ENCODE peak calls at places on chromosomes 4 and X, in five cellular contexts. One of them, this sample, is unnamed.

GRCh38 chrX:138794285-138794684 is 82.8 kb upstream of the FGF13 start:
- DNase-seq in HCT116: no peak
- DNase-seq in OCI-LY7: no peak
- DNase-seq in GM23248: peak
- DNase-seq in PC-3: peak
- DNase-seq in this sample: no peak

GRCh38 chrX:51569561-51569960 is 49.2 kb downstream of the CENPVL3 start:
- DNase-seq in OCI-LY7: no peak
- DNase-seq in HCT116: no peak
- DNase-seq in PC-3: peak
- DNase-seq in GM23248: peak
- DNase-seq in this sample: no peak

GRCh38 chr4:105683038-105683437 is 25.5 kb downstream of the INTS12 start:
- DNase-seq in GM23248: no peak
- DNase-seq in OCI-LY7: no peak
- DNase-seq in PC-3: peak
- DNase-seq in HCT116: no peak
- DNase-seq in this sample: no peak

GRCh38 chrX:134542485-134542884 is 82.5 kb downstream of the HPRT1 start:
- DNase-seq in OCI-LY7: peak
- DNase-seq in PC-3: peak
- DNase-seq in HCT116: no peak
- DNase-seq in GM23248: peak
- DNase-seq in this sample: peak

GRCh38 chr4:149493492-149493891 is 322.2 kb downstream of the IQCM start:
- DNase-seq in OCI-LY7: no peak
- DNase-seq in PC-3: no peak
- DNase-seq in HCT116: no peak
- DNase-seq in GM23248: peak
- DNase-seq in this sample: peak

GRCh38 chr4:158768577-158769174 is at the start of gene FNIP2:
- DNase-seq in PC-3: peak
- DNase-seq in GM23248: peak
- DNase-seq in HCT116: peak
- DNase-seq in OCI-LY7: peak
- DNase-seq in this sample: peak

GRCh38 chrX:76850851-76851250 is 423.3 kb downstream of the MAGEE1 start:
- DNase-seq in GM23248: peak
- DNase-seq in HCT116: no peak
- DNase-seq in PC-3: peak
- DNase-seq in OCI-LY7: peak
- DNase-seq in this sample: no peak

GRCh38 chr4:139171878-139172691 is 4.9 kb downstream of the ELF2 start:
- DNase-seq in GM23248: peak
- DNase-seq in PC-3: peak
- DNase-seq in HCT116: no peak
- DNase-seq in OCI-LY7: no peak
- DNase-seq in this sample: no peak

GRCh38 chr4:99946346-99947189 is at the start of gene DNAJB14:
- DNase-seq in GM23248: peak
- DNase-seq in PC-3: peak
- DNase-seq in HCT116: peak
- DNase-seq in OCI-LY7: peak
- DNase-seq in this sample: peak

DNA sequence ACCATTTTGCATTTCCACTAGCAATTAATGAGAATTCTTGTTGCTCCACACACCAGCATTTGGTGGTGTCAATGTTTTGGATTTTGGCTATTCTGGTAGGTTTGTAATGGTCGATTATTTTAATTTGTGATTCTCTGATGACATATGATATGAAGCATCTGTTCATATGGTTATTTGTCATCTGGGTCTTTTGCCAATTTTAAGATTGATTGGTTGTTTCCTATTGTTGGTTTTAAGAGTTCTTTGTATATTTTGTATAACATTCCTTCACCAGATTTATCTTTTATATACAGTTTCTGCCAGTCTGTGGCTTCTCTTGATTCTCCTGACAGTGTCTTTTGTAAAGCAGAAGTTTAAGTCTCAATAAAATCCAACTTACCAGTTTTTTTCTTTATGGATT is 18.5 kb upstream of the BDH2 start:
- DNase-seq in GM23248: no peak
- DNase-seq in HCT116: no peak
- DNase-seq in PC-3: no peak
- DNase-seq in OCI-LY7: no peak
- DNase-seq in this sample: no peak
- TF ChIP-seq EZH2phosphoT487 in GM23248: no peak
- TF ChIP-seq EZH2phosphoT487 in HCT116: no peak
- TF ChIP-seq EZH2phosphoT487 in PC-3: no peak
- TF ChIP-seq EZH2phosphoT487 in OCI-LY7: no peak
- TF ChIP-seq EZH2phosphoT487 in this sample: no peak

GRCh38 chrX:103792916-103793540 is 16.4 kb downstream of the PLP1 start:
- DNase-seq in OCI-LY7: no peak
- DNase-seq in GM23248: peak
- DNase-seq in PC-3: peak
- DNase-seq in HCT116: no peak
- DNase-seq in this sample: no peak
- TF ChIP-seq EZH2phosphoT487 in OCI-LY7: no peak
- TF ChIP-seq EZH2phosphoT487 in GM23248: no peak
- TF ChIP-seq EZH2phosphoT487 in PC-3: no peak
- TF ChIP-seq EZH2phosphoT487 in HCT116: no peak
- TF ChIP-seq EZH2phosphoT487 in this sample: no peak

GRCh38 chr4:38141808-38142500 is 181.8 kb downstream of the PTTG2 start:
- DNase-seq in PC-3: peak
- DNase-seq in HCT116: no peak
- DNase-seq in OCI-LY7: no peak
- DNase-seq in GM23248: peak
- DNase-seq in this sample: no peak
- TF ChIP-seq EZH2phosphoT487 in PC-3: no peak
- TF ChIP-seq EZH2phosphoT487 in HCT116: no peak
- TF ChIP-seq EZH2phosphoT487 in OCI-LY7: no peak
- TF ChIP-seq EZH2phosphoT487 in GM23248: no peak
- TF ChIP-seq EZH2phosphoT487 in this sample: no peak

DNA sequence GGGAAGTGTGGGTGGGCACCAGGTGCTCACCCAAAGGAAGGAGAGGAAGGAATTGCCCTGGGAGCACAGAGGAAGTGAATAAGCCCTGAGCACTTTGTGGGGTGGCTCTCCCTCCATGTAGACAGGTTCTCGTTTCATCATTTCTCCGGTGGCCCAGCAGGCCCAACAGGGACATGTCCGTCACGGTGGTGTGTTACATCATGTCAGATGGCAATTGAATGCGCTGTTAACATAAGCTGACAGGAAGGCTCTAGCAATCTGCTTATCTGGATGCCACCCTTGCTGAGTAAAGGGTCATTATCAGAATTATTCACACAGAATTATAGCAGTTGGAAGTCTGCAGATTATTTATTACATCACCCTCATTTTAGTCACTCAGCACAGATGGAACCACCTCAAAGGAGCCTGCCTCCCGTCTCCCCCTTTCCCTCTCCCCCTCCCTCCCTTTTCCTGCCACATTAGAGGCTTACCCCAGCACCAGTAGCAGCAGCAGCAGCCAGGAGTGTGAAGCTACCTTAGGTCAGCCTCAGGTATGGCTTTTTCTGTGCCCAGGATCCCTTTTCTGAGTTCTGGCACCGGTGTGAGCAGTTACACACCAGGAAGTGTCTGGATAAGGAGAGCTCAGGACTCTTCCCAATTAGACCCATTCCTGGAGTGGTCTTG is 124.3 kb upstream of the TRIM2 start:
- DNase-seq in OCI-LY7: no peak
- DNase-seq in PC-3: no peak
- DNase-seq in HCT116: no peak
- DNase-seq in GM23248: no peak
- DNase-seq in this sample: no peak
- TF ChIP-seq EZH2phosphoT487 in OCI-LY7: no peak
- TF ChIP-seq EZH2phosphoT487 in PC-3: no peak
- TF ChIP-seq EZH2phosphoT487 in HCT116: no peak
- TF ChIP-seq EZH2phosphoT487 in GM23248: no peak
- TF ChIP-seq EZH2phosphoT487 in this sample: no peak

This sample was measured in hepatocyte.